ENCODE peak calls at places on chromosome 22, in four cellular contexts. Q, P, T and A are unnamed samples.

GRCh38 chr22:25488244-25489020 is 76.0 kb upstream of the GRK3 start:
- DNase-seq in Q (no peak), P (peak; percentile 59), T (peak; percentile 62), A (peak; percentile 43)

GRCh38 chr22:44247923-44248892 is 64.5 kb downstream of the SHISAL1 start:
- DNase-seq in Q (no peak), P (no peak), T (no peak), A (no peak)

GRCh38 chr22:20583471-20583922 is 76.1 kb downstream of the MED15 start:
- DNase-seq in Q (peak; percentile 46), P (peak; percentile 39), T (no peak), A (no peak)

GRCh38 chr22:44892243-44892642 is 117.6 kb downstream of the PHF21B start:
- DNase-seq in Q (no peak), P (no peak), T (no peak), A (no peak)

GRCh38 chr22:19871845-19872778 is 17.4 kb upstream of the GNB1L start:
- DNase-seq in Q (no peak), P (peak; percentile 41), T (peak; percentile 25), A (peak; percentile 17)

GRCh38 chr22:19195796-19196731 is 17.5 kb upstream of the SLC25A1 start:
- DNase-seq in Q (no peak), P (no peak), T (no peak), A (no peak)

GRCh38 chr22:41873391-41873790 is 40.5 kb downstream of the SREBF2 start:
- DNase-seq in Q (no peak), P (no peak), T (no peak), A (no peak)

GRCh38 chr22:43993072-43993760 is 30.9 kb upstream of the PARVB start:
- DNase-seq in Q (peak; percentile 83), P (peak; percentile 52), T (peak; percentile 61), A (peak; percentile 40)

GRCh38 chr22:31538815-31539214 is 42.5 kb downstream of the SFI1 start:
- DNase-seq in Q (no peak), P (no peak), T (no peak), A (no peak)

GRCh38 chr22:48340191-48340590 is 1487.5 kb downstream of the BRD1 start:
- DNase-seq in Q (no peak), P (peak; percentile 31), T (no peak), A (no peak)

GRCh38 chr22:20992056-20992442 is 9.9 kb downstream of the THAP7 start:
- DNase-seq in Q (no peak), P (no peak), T (no peak), A (no peak)

GRCh38 chr22:49178246-49179005 is 649.2 kb downstream of the BRD1 start:
- DNase-seq in Q (no peak), P (peak; percentile 41), T (no peak), A (no peak)

GRCh38 chr22:19238900-19239299 is 52.6 kb downstream of the CLTCL1 start:
- DNase-seq in Q (no peak), P (no peak), T (no peak), A (no peak)

GRCh38 chr22:20881231-20881630 is 22.4 kb downstream of the SNAP29 start:
- DNase-seq in Q (no peak), P (no peak), T (no peak), A (no peak)

GRCh38 chr22:48594757-48595510 is 1232.7 kb downstream of the BRD1 start:
- DNase-seq in Q (no peak), P (no peak), T (no peak), A (no peak)

GRCh38 chr22:22955866-22956535 is 68.4 kb downstream of the IGLL5 start:
- DNase-seq in Q (peak; percentile 85), P (peak; percentile 62), T (no peak), A (peak; percentile 71)

GRCh38 chr22:42685941-42686666 is 34.6 kb downstream of the A4GALT start:
- DNase-seq in Q (peak; percentile 41), P (no peak), T (no peak), A (peak; percentile 54)

GRCh38 chr22:42262964-42263363 is 7.5 kb downstream of the TCF20 start:
- DNase-seq in Q (no peak), P (no peak), T (no peak), A (no peak)

GRCh38 chr22:19716829-19717105 is 2.5 kb downstream of the SEPTIN5 start:
- DNase-seq in Q (no peak), P (no peak), T (no peak), A (no peak)

GRCh38 chr22:44395116-44396005 is 82.6 kb upstream of the SHISAL1 start:
- DNase-seq in Q (no peak), P (peak; percentile 37), T (peak; percentile 18), A (no peak)

GRCh38 chr22:23380230-23380573 is 199.9 kb downstream of the IGLL1 start:
- DNase-seq in Q (no peak), P (no peak), T (no peak), A (no peak)

GRCh38 chr22:24119476-24119875 is 61.8 kb upstream of the SUSD2 start:
- DNase-seq in Q (no peak), P (peak; percentile 35), T (no peak), A (no peak)

GRCh38 chr22:44597616-44598015 is 99.6 kb upstream of the RTL6 start:
- DNase-seq in Q (peak; percentile 62), P (no peak), T (no peak), A (no peak)

GRCh38 chr22:19121631-19122142 is 525 bp downstream of the DGCR2 start:
- DNase-seq in Q (peak; percentile 74), P (peak; percentile 76), T (peak; percentile 75), A (peak; percentile 59)

GRCh38 chr22:21916309-21916918 is 36.2 kb downstream of the PPM1F start:
- DNase-seq in Q (no peak), P (no peak), T (no peak), A (no peak)

GRCh38 chr22:29344137-29344536 is 28.6 kb upstream of the RASL10A start:
- DNase-seq in Q (no peak), P (peak; percentile 79), T (no peak), A (no peak)

GRCh38 chr22:27198518-27199035 is 541.2 kb downstream of the MIAT start:
- DNase-seq in Q (no peak), P (no peak), T (no peak), A (no peak)

GRCh38 chr22:27197071-27197470 is 539.7 kb downstream of the MIAT start:
- DNase-seq in Q (no peak), P (no peak), T (no peak), A (no peak)

GRCh38 chr22:27196483-27196882 is 539.1 kb downstream of the MIAT start:
- DNase-seq in Q (no peak), P (no peak), T (no peak), A (no peak)

GRCh38 chr22:27199354-27199753 is 542.0 kb downstream of the MIAT start:
- DNase-seq in Q (no peak), P (no peak), T (no peak), A (no peak)

GRCh38 chr22:27197618-27198017 is 540.2 kb downstream of the MIAT start:
- DNase-seq in Q (no peak), P (no peak), T (no peak), A (no peak)
- H3K4me1 ChIP-seq in Q (peaks cover 17% of the 10 kb centered on the region), P (no peaks in the 10 kb centered on the region), T (no peaks in the 10 kb centered on the region), A (no peaks in the 10 kb centered on the region)

GRCh38 chr22:35546886-35547285 is 6.3 kb downstream of the RASD2 start:
- DNase-seq in Q (no peak), P (no peak), T (no peak), A (no peak)

GRCh38 chr22:35542972-35543516 is 2.4 kb downstream of the RASD2 start:
- DNase-seq in Q (no peak), P (no peak), T (no peak), A (no peak)

GRCh38 chr22:35544189-35544588 is 3.6 kb downstream of the RASD2 start:
- DNase-seq in Q (no peak), P (no peak), T (no peak), A (no peak)

GRCh38 chr22:35543702-35544101 is 3.1 kb downstream of the RASD2 start:
- DNase-seq in Q (no peak), P (no peak), T (no peak), A (no peak)

GRCh38 chr22:35544810-35545209 is 4.2 kb downstream of the RASD2 start:
- DNase-seq in Q (no peak), P (no peak), T (no peak), A (no peak)
- TF ChIP-seq CTCF in Q (no peak), P (no peak), T (no peak), A (no peak)

GRCh38 chr22:39956932-39957664 is 3.1 kb upstream of the TMA7B start:
- DNase-seq in Q (no peak), P (no peak), T (no peak), A (no peak)

GRCh38 chr22:39958009-39958711 is 2.0 kb upstream of the TMA7B start:
- DNase-seq in Q (no peak), P (no peak), T (no peak), A (no peak)

GRCh38 chr22:39959640-39960447 is at the start of gene TMA7B:
- DNase-seq in Q (peak; percentile 61), P (no peak), T (no peak), A (no peak)

GRCh38 chr22:39960791-39961746 is 872 bp downstream of the TMA7B start:
- DNase-seq in Q (no peak), P (no peak), T (no peak), A (no peak)

GRCh38 chr22:39958916-39959639 is 1.1 kb upstream of the TMA7B start:
- DNase-seq in Q (no peak), P (no peak), T (no peak), A (no peak)
- H3K4me1 ChIP-seq in Q (peaks cover 7% of the 10 kb centered on the region), P (peaks cover 11% of the 10 kb centered on the region), T (no peaks in the 10 kb centered on the region), A (no peaks in the 10 kb centered on the region)

DNA sequence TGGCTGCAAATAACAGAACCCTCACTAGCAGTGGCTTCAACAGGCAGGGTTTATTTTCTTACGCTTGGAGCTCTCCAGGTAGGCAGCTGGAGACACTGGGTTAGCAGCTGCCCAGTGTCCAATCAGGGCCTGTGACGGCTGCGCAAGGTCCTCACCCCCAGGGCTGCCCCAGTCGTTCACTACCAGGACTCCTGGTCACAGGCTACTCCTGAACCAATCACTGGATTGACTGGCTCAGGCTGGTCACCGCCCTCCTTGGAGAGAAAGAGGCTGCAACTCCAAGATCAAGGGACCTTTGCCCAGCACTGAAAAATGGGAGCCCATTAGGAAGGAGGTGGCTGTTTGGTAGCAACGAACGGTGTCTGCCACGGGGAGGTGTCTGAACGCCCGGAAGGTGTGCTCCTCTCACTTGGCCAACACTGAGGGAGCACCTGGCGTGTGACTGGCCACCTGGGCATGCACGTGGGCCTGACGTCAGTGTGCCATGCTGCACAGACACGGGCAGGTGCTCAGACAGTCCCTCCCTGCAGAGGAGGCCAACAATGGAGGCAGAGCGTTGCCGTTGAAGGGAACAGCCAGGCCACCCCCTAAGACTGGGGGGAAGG is 5.1 kb downstream of the ARSA start:
- DNase-seq in Q (no peak), P (no peak), T (peak; percentile 92), A (peak; percentile 91)
- TF ChIP-seq CTCF in Q (no peak), P (no peak), T (no peak), A (no peak)

GRCh38 chr22:40209945-40210485 is 32.3 kb downstream of the TNRC6B start:
- DNase-seq in Q (no peak), P (no peak), T (no peak), A (no peak)

GRCh38 chr22:40211481-40212052 is 33.8 kb downstream of the TNRC6B start:
- DNase-seq in Q (no peak), P (peak; percentile 49), T (no peak), A (no peak)

GRCh38 chr22:40212126-40212525 is 34.4 kb downstream of the TNRC6B start:
- DNase-seq in Q (no peak), P (no peak), T (no peak), A (no peak)

GRCh38 chr22:40213478-40213877 is 35.8 kb downstream of the TNRC6B start:
- DNase-seq in Q (no peak), P (no peak), T (no peak), A (no peak)

DNA sequence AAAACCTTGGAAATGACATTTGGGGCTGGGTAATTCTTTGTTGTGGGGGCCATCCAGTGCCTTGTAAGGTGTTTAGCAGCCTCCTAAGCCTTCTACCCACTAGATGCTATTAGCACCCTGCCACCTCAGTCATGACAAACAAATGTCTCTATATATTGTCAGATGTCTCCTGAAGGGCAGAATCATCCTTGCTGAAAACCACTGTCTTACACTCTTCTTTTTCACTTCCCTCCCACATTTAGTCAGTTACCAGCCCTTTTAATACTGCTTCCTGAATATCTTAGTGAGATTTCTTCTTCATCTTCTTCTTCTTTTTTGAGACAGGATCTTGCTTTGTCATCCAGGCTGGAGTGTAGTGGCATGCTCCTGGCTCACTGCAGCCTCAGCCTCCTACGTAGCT is 33.1 kb downstream of the TNRC6B start:
- DNase-seq in Q (no peak), P (no peak), T (no peak), A (no peak)
- H3K4me1 ChIP-seq in Q (peaks cover 10% of the 10 kb centered on the region), P (peaks cover 56% of the 10 kb centered on the region), T (peaks cover 13% of the 10 kb centered on the region), A (no peaks in the 10 kb centered on the region)